ENCODE peak calls at places on chromosomes 12 and 14, in seven cellular contexts. One of them, this sample, is unnamed.

GRCh38 chr12:62749586-62749985 is 185.4 kb downstream of the PPM1H start:
- DNase-seq in left ventricle myocardium inferior: no peak
- DNase-seq in AG04450: no peak
- DNase-seq in astrocyte of the spinal cord: no peak
- DNase-seq in AG09309: no peak
- DNase-seq in choroid plexus epithelial cell: no peak
- DNase-seq in GM12878: no peak
- DNase-seq in this sample: no peak

GRCh38 chr12:43728117-43728516 is 30.5 kb downstream of the PUS7L start:
- DNase-seq in AG04450: no peak
- DNase-seq in choroid plexus epithelial cell: no peak
- DNase-seq in GM12878: no peak
- DNase-seq in AG09309: no peak
- DNase-seq in astrocyte of the spinal cord: no peak
- DNase-seq in left ventricle myocardium inferior: no peak
- DNase-seq in this sample: no peak

GRCh38 chr14:60002819-60003492 is 83.0 kb downstream of the LRRC9 start:
- DNase-seq in astrocyte of the spinal cord: no peak
- DNase-seq in left ventricle myocardium inferior: peak; percentile 81
- DNase-seq in AG09309: no peak
- DNase-seq in GM12878: no peak
- DNase-seq in choroid plexus epithelial cell: no peak
- DNase-seq in AG04450: no peak
- DNase-seq in this sample: no peak

GRCh38 chr14:37036669-37037341 is 135.6 kb downstream of the SLC25A21 start:
- DNase-seq in GM12878: no peak
- DNase-seq in left ventricle myocardium inferior: no peak
- DNase-seq in choroid plexus epithelial cell: peak; percentile 61
- DNase-seq in astrocyte of the spinal cord: peak; percentile 55
- DNase-seq in AG04450: peak; percentile 6
- DNase-seq in AG09309: no peak
- DNase-seq in this sample: peak; percentile 21

GRCh38 chr12:3523058-3523457 is 32.1 kb downstream of the PRMT8 start:
- DNase-seq in AG09309: no peak
- DNase-seq in AG04450: no peak
- DNase-seq in choroid plexus epithelial cell: peak; percentile 19
- DNase-seq in left ventricle myocardium inferior: no peak
- DNase-seq in astrocyte of the spinal cord: no peak
- DNase-seq in GM12878: no peak
- DNase-seq in this sample: no peak

GRCh38 chr14:86646688-86647687 is 1117.0 kb downstream of the FLRT2 start:
- DNase-seq in choroid plexus epithelial cell: peak; percentile 55
- DNase-seq in left ventricle myocardium inferior: no peak
- DNase-seq in GM12878: no peak
- DNase-seq in AG09309: no peak
- DNase-seq in astrocyte of the spinal cord: peak; percentile 27
- DNase-seq in AG04450: no peak
- DNase-seq in this sample: peak; percentile 1

GRCh38 chr12:124663206-124663605 is 95.8 kb upstream of the NCOR2 start:
- DNase-seq in astrocyte of the spinal cord: no peak
- DNase-seq in left ventricle myocardium inferior: no peak
- DNase-seq in AG04450: no peak
- DNase-seq in choroid plexus epithelial cell: no peak
- DNase-seq in GM12878: no peak
- DNase-seq in AG09309: no peak
- DNase-seq in this sample: no peak

GRCh38 chr14:97977711-97978261 is 1180.6 kb downstream of the VRK1 start:
- DNase-seq in GM12878: no peak
- DNase-seq in choroid plexus epithelial cell: no peak
- DNase-seq in AG09309: no peak
- DNase-seq in left ventricle myocardium inferior: peak; percentile 79
- DNase-seq in astrocyte of the spinal cord: peak; percentile 29
- DNase-seq in AG04450: no peak
- DNase-seq in this sample: no peak

GRCh38 chr14:54457609-54457996 is 16.4 kb upstream of the CNIH1 start:
- DNase-seq in AG09309: no peak
- DNase-seq in GM12878: no peak
- DNase-seq in choroid plexus epithelial cell: no peak
- DNase-seq in astrocyte of the spinal cord: no peak
- DNase-seq in left ventricle myocardium inferior: no peak
- DNase-seq in AG04450: no peak
- DNase-seq in this sample: no peak

GRCh38 chr12:104721065-104721458 is 237.0 kb downstream of the SLC41A2 start:
- DNase-seq in GM12878: no peak
- DNase-seq in AG04450: no peak
- DNase-seq in AG09309: no peak
- DNase-seq in left ventricle myocardium inferior: no peak
- DNase-seq in astrocyte of the spinal cord: no peak
- DNase-seq in choroid plexus epithelial cell: no peak
- DNase-seq in this sample: no peak

GRCh38 chr14:23114669-23115491 is 4.2 kb downstream of the CEBPE start:
- DNase-seq in AG09309: peak; percentile 96
- DNase-seq in left ventricle myocardium inferior: no peak
- DNase-seq in GM12878: no peak
- DNase-seq in astrocyte of the spinal cord: peak; percentile 96
- DNase-seq in AG04450: peak; percentile 89
- DNase-seq in choroid plexus epithelial cell: peak; percentile 93
- DNase-seq in this sample: no peak

GRCh38 chr12:46402861-46403731 is 30.5 kb upstream of the SLC38A2 start:
- DNase-seq in choroid plexus epithelial cell: peak; percentile 55
- DNase-seq in AG09309: no peak
- DNase-seq in left ventricle myocardium inferior: no peak
- DNase-seq in AG04450: no peak
- DNase-seq in astrocyte of the spinal cord: peak; percentile 67
- DNase-seq in GM12878: no peak
- DNase-seq in this sample: no peak

GRCh38 chr12:503111-503761 is 43.5 kb downstream of the B4GALNT3 start:
- DNase-seq in left ventricle myocardium inferior: no peak
- DNase-seq in GM12878: no peak
- DNase-seq in astrocyte of the spinal cord: no peak
- DNase-seq in AG04450: no peak
- DNase-seq in AG09309: no peak
- DNase-seq in choroid plexus epithelial cell: no peak
- DNase-seq in this sample: no peak

GRCh38 chr14:88264116-88264515 is 59.0 kb downstream of the KCNK10 start:
- DNase-seq in AG09309: no peak
- DNase-seq in GM12878: no peak
- DNase-seq in left ventricle myocardium inferior: no peak
- DNase-seq in astrocyte of the spinal cord: no peak
- DNase-seq in choroid plexus epithelial cell: no peak
- DNase-seq in AG04450: no peak
- DNase-seq in this sample: no peak

GRCh38 chr14:61508526-61508925 is 186.8 kb upstream of the HIF1A start:
- DNase-seq in left ventricle myocardium inferior: no peak
- DNase-seq in astrocyte of the spinal cord: no peak
- DNase-seq in GM12878: no peak
- DNase-seq in AG09309: no peak
- DNase-seq in AG04450: no peak
- DNase-seq in choroid plexus epithelial cell: no peak
- DNase-seq in this sample: no peak

GRCh38 chr12:11875414-11875935 is 195.3 kb upstream of the BCL2L14 start:
- DNase-seq in AG04450: no peak
- DNase-seq in choroid plexus epithelial cell: no peak
- DNase-seq in astrocyte of the spinal cord: no peak
- DNase-seq in AG09309: no peak
- DNase-seq in left ventricle myocardium inferior: no peak
- DNase-seq in GM12878: no peak
- DNase-seq in this sample: peak; percentile 38

GRCh38 chr14:93186461-93186860 is 1.3 kb downstream of the LYSET start:
- DNase-seq in AG04450: no peak
- DNase-seq in left ventricle myocardium inferior: no peak
- DNase-seq in choroid plexus epithelial cell: no peak
- DNase-seq in astrocyte of the spinal cord: no peak
- DNase-seq in GM12878: no peak
- DNase-seq in AG09309: no peak
- DNase-seq in this sample: no peak

GRCh38 chr12:3034067-3034750 is 43.0 kb upstream of the TSPAN9 start:
- DNase-seq in choroid plexus epithelial cell: peak; percentile 82
- DNase-seq in astrocyte of the spinal cord: peak; percentile 65
- DNase-seq in GM12878: no peak
- DNase-seq in AG04450: peak; percentile 44
- DNase-seq in left ventricle myocardium inferior: peak; percentile 65
- DNase-seq in AG09309: peak; percentile 7
- DNase-seq in this sample: peak; percentile 75

GRCh38 chr12:22066235-22066765 is 20.3 kb downstream of the CMAS start:
- DNase-seq in GM12878: no peak
- DNase-seq in AG09309: no peak
- DNase-seq in left ventricle myocardium inferior: no peak
- DNase-seq in AG04450: no peak
- DNase-seq in choroid plexus epithelial cell: no peak
- DNase-seq in astrocyte of the spinal cord: no peak
- DNase-seq in this sample: no peak

GRCh38 chr12:105741786-105742566 is 396.8 kb downstream of the NUAK1 start:
- DNase-seq in AG09309: peak; percentile 89
- DNase-seq in left ventricle myocardium inferior: peak; percentile 16
- DNase-seq in GM12878: no peak
- DNase-seq in AG04450: peak; percentile 39
- DNase-seq in astrocyte of the spinal cord: peak; percentile 76
- DNase-seq in choroid plexus epithelial cell: peak; percentile 76
- DNase-seq in this sample: no peak

GRCh38 chr14:29930283-29930682 is 2.6 kb upstream of the PRKD1 start:
- DNase-seq in left ventricle myocardium inferior: no peak
- DNase-seq in choroid plexus epithelial cell: peak; percentile 62
- DNase-seq in GM12878: no peak
- DNase-seq in AG09309: peak; percentile 59
- DNase-seq in astrocyte of the spinal cord: peak; percentile 42
- DNase-seq in AG04450: no peak
- DNase-seq in this sample: no peak

GRCh38 chr14:89425931-89426330 is 8.9 kb upstream of the FOXN3 start:
- DNase-seq in GM12878: peak; percentile 85
- DNase-seq in AG04450: peak; percentile 92
- DNase-seq in astrocyte of the spinal cord: peak; percentile 98
- DNase-seq in left ventricle myocardium inferior: no peak
- DNase-seq in choroid plexus epithelial cell: peak; percentile 95
- DNase-seq in AG09309: peak; percentile 94
- DNase-seq in this sample: peak; percentile 88

GRCh38 chr12:62933220-62933870 is 1.6 kb downstream of the PPM1H start:
- DNase-seq in choroid plexus epithelial cell: no peak
- DNase-seq in GM12878: no peak
- DNase-seq in astrocyte of the spinal cord: peak; percentile 18
- DNase-seq in AG04450: no peak
- DNase-seq in left ventricle myocardium inferior: peak; percentile 36
- DNase-seq in AG09309: no peak
- DNase-seq in this sample: no peak

GRCh38 chr12:65446901-65447300 is 168.4 kb downstream of the MSRB3 start:
- DNase-seq in astrocyte of the spinal cord: no peak
- DNase-seq in GM12878: no peak
- DNase-seq in AG04450: no peak
- DNase-seq in left ventricle myocardium inferior: no peak
- DNase-seq in AG09309: no peak
- DNase-seq in choroid plexus epithelial cell: no peak
- DNase-seq in this sample: no peak

GRCh38 chr14:98187302-98187701 is 1084.7 kb downstream of the BCL11B start:
- DNase-seq in GM12878: no peak
- DNase-seq in choroid plexus epithelial cell: no peak
- DNase-seq in astrocyte of the spinal cord: no peak
- DNase-seq in left ventricle myocardium inferior: no peak
- DNase-seq in AG04450: no peak
- DNase-seq in AG09309: no peak
- DNase-seq in this sample: no peak

GRCh38 chr12:98698603-98699463 is 53.7 kb downstream of the APAF1 start:
- DNase-seq in left ventricle myocardium inferior: peak; percentile 41
- DNase-seq in AG09309: peak; percentile 37
- DNase-seq in GM12878: peak; percentile 38
- DNase-seq in AG04450: peak; percentile 11
- DNase-seq in choroid plexus epithelial cell: peak; percentile 63
- DNase-seq in astrocyte of the spinal cord: peak; percentile 72
- DNase-seq in this sample: peak; percentile 75

GRCh38 chr12:79143803-79144202 is 279.2 kb downstream of the SYT1 start:
- DNase-seq in choroid plexus epithelial cell: no peak
- DNase-seq in GM12878: no peak
- DNase-seq in AG04450: no peak
- DNase-seq in left ventricle myocardium inferior: no peak
- DNase-seq in astrocyte of the spinal cord: no peak
- DNase-seq in AG09309: no peak
- DNase-seq in this sample: no peak

GRCh38 chr12:57263096-57263495 is 12.1 kb upstream of the STAC3 start:
- DNase-seq in astrocyte of the spinal cord: no peak
- DNase-seq in left ventricle myocardium inferior: no peak
- DNase-seq in GM12878: no peak
- DNase-seq in choroid plexus epithelial cell: no peak
- DNase-seq in AG04450: no peak
- DNase-seq in AG09309: no peak
- DNase-seq in this sample: no peak
- TF ChIP-seq CTCF in astrocyte of the spinal cord: no peak
- TF ChIP-seq CTCF in left ventricle myocardium inferior: no peak
- TF ChIP-seq CTCF in GM12878: no peak
- TF ChIP-seq CTCF in choroid plexus epithelial cell: no peak
- TF ChIP-seq CTCF in AG04450: no peak
- TF ChIP-seq CTCF in AG09309: no peak
- TF ChIP-seq CTCF in this sample: no peak

GRCh38 chr12:52474212-52474611 is 607 bp upstream of the KRT6C start:
- DNase-seq in choroid plexus epithelial cell: no peak
- DNase-seq in GM12878: no peak
- DNase-seq in AG04450: no peak
- DNase-seq in left ventricle myocardium inferior: no peak
- DNase-seq in AG09309: no peak
- DNase-seq in astrocyte of the spinal cord: no peak
- DNase-seq in this sample: no peak
- H3K4me3 ChIP-seq in choroid plexus epithelial cell: no peak overlapping the region
- H3K4me3 ChIP-seq in GM12878: no peak overlapping the region
- H3K4me3 ChIP-seq in AG04450: no peak overlapping the region
- H3K4me3 ChIP-seq in left ventricle myocardium inferior: no peak overlapping the region
- H3K4me3 ChIP-seq in AG09309: no peak overlapping the region
- H3K4me3 ChIP-seq in astrocyte of the spinal cord: no peak overlapping the region
- H3K4me3 ChIP-seq in this sample: no peak overlapping the region

GRCh38 chr12:49609875-49610154 is 4.4 kb upstream of the FAM186B start:
- DNase-seq in left ventricle myocardium inferior: no peak
- DNase-seq in AG04450: no peak
- DNase-seq in astrocyte of the spinal cord: no peak
- DNase-seq in choroid plexus epithelial cell: peak; percentile 30
- DNase-seq in GM12878: no peak
- DNase-seq in AG09309: no peak
- DNase-seq in this sample: no peak
- TF ChIP-seq CTCF in left ventricle myocardium inferior: no peak
- TF ChIP-seq CTCF in AG04450: no peak
- TF ChIP-seq CTCF in astrocyte of the spinal cord: no peak
- TF ChIP-seq CTCF in choroid plexus epithelial cell: peak; percentile 15
- TF ChIP-seq CTCF in GM12878: no peak
- TF ChIP-seq CTCF in AG09309: no peak
- TF ChIP-seq CTCF in this sample: no peak

DNA sequence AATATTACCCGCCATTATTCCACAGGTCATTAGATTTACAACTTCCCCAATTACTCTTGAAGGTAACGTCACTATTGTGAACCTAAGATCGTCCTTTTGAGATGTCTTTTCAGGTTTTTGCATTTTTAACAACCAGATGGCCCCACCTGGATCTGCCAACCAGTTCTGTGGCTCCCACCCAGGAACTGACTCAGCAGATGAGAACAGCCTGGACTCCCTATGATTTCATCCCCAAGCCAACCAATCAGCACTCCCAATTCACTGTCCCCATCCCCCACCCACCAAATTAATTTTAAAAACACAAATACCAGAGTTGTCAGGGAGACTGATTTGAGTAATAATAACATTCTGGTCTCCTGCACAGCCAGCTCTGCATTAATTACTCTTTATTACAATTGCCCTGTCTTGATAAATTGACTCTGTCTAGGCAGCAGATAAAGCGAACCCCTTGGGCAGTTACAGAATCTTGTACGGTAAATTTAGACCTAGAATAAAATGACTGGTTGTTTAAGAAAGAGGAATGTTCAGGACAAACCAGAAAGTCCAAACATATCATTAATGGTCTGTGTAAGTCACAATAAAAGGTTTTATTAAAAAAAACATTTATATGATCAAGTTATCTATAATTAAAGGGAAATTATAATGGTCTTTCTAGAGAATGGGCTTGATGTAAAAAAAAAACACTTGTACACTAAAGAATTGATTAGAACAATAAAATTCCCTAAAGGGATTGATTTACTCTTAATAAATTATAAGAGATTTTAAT is 55.8 kb downstream of the COX16 start:
- DNase-seq in astrocyte of the spinal cord: no peak
- DNase-seq in AG09309: no peak
- DNase-seq in GM12878: no peak
- DNase-seq in left ventricle myocardium inferior: no peak
- DNase-seq in choroid plexus epithelial cell: no peak
- DNase-seq in AG04450: no peak
- DNase-seq in this sample: no peak
- H3K4me3 ChIP-seq in astrocyte of the spinal cord: no peak overlapping the region
- H3K4me3 ChIP-seq in AG09309: no peak overlapping the region
- H3K4me3 ChIP-seq in GM12878: no peak overlapping the region
- H3K4me3 ChIP-seq in left ventricle myocardium inferior: no peak overlapping the region
- H3K4me3 ChIP-seq in choroid plexus epithelial cell: no peak overlapping the region
- H3K4me3 ChIP-seq in AG04450: no peak overlapping the region
- H3K4me3 ChIP-seq in this sample: no peak overlapping the region